ENCODE peak calls at places on chromosomes 6 and 20, in seven cellular contexts. S, C, K, Z, Y, A and H are unnamed samples.
A peak's percentile ranks its signal among the peaks of the same experiment; 100 is the strongest.

GRCh38 chr6:32816746-32817204 is at the start of gene HLA-DOB:
- DNase-seq in S (peak; percentile 92), C (peak; percentile 56), K (no peak), Z (peak; percentile 59), Y (no peak), A (no peak), H (peak; percentile 8)

GRCh38 chr6:111925296-111925695 is 52.0 kb upstream of the FYN start:
- DNase-seq in S (peak; percentile 60), C (peak; percentile 72), K (no peak), Z (no peak), Y (no peak), A (no peak), H (peak; percentile 37)

GRCh38 chr6:135922746-135923145 is 71.2 kb downstream of the PDE7B start:
- DNase-seq in S (no peak), C (peak; percentile 68), K (no peak), Z (no peak), Y (peak; percentile 46), A (no peak), H (peak; percentile 66)

GRCh38 chr6:38176797-38177751 is 357.5 kb downstream of the ZFAND3 start:
- DNase-seq in S (no peak), C (no peak), K (no peak), Z (no peak), Y (peak; percentile 40), A (peak; percentile 36), H (no peak)

GRCh38 chr6:41643899-41644269 is 5.6 kb downstream of the MDFI start:
- DNase-seq in S (no peak), C (no peak), K (no peak), Z (no peak), Y (no peak), A (peak; percentile 48), H (no peak)

GRCh38 chr6:42960243-42961019 is at the start of gene GNMT:
- DNase-seq in S (peak; percentile 64), C (no peak), K (peak; percentile 40), Z (no peak), Y (peak; percentile 26), A (peak; percentile 92), H (peak; percentile 40)

GRCh38 chr6:39363280-39363679 is 40.8 kb upstream of the KCNK16 start:
- DNase-seq in S (no peak), C (no peak), K (no peak), Z (no peak), Y (no peak), A (no peak), H (no peak)

GRCh38 chr6:135680964-135681913 is 170.3 kb upstream of the PDE7B start:
- DNase-seq in S (no peak), C (no peak), K (no peak), Z (no peak), Y (no peak), A (no peak), H (no peak)

GRCh38 chr6:139534472-139535115 is 160.1 kb upstream of the CITED2 start:
- DNase-seq in S (no peak), C (no peak), K (no peak), Z (no peak), Y (no peak), A (no peak), H (no peak)

GRCh38 chr6:36720251-36721141 is 22.9 kb downstream of the RAB44 start:
- DNase-seq in S (no peak), C (no peak), K (no peak), Z (peak; percentile 54), Y (no peak), A (peak; percentile 54), H (no peak)

GRCh38 chr6:7204726-7205125 is 97.0 kb downstream of the RREB1 start:
- DNase-seq in S (no peak), C (peak; percentile 9), K (no peak), Z (no peak), Y (no peak), A (no peak), H (peak; percentile 62)

GRCh38 chr6:19597809-19598320 is 239.3 kb upstream of the ID4 start:
- DNase-seq in S (no peak), C (no peak), K (no peak), Z (no peak), Y (no peak), A (no peak), H (no peak)

GRCh38 chr6:2471474-2471873 is 226.1 kb upstream of the GMDS start:
- DNase-seq in S (no peak), C (no peak), K (no peak), Z (no peak), Y (no peak), A (no peak), H (no peak)

GRCh38 chr6:81981812-81982211 is 229.3 kb upstream of the TENT5A start:
- DNase-seq in S (peak; percentile 63), C (peak; percentile 75), K (no peak), Z (no peak), Y (no peak), A (no peak), H (peak; percentile 65)

GRCh38 chr20:44412402-44413144 is 57.1 kb downstream of the HNF4A start:
- DNase-seq in S (no peak), C (no peak), K (no peak), Z (no peak), Y (no peak), A (no peak), H (no peak)

GRCh38 chr20:41734506-41734945 is 116.3 kb upstream of the CHD6 start:
- DNase-seq in S (peak; percentile 35), C (peak; percentile 59), K (peak; percentile 23), Z (no peak), Y (peak; percentile 24), A (no peak), H (peak; percentile 10)

GRCh38 chr6:98633886-98634285 is 200.5 kb upstream of the POU3F2 start:
- DNase-seq in S (peak; percentile 67), C (no peak), K (no peak), Z (no peak), Y (no peak), A (no peak), H (no peak)

GRCh38 chr6:35258858-35259193 is 709 bp upstream of the ZNF76 start:
- DNase-seq in S (no peak), C (peak; percentile 58), K (peak; percentile 73), Z (no peak), Y (peak; percentile 31), A (no peak), H (peak; percentile 66)

DNA sequence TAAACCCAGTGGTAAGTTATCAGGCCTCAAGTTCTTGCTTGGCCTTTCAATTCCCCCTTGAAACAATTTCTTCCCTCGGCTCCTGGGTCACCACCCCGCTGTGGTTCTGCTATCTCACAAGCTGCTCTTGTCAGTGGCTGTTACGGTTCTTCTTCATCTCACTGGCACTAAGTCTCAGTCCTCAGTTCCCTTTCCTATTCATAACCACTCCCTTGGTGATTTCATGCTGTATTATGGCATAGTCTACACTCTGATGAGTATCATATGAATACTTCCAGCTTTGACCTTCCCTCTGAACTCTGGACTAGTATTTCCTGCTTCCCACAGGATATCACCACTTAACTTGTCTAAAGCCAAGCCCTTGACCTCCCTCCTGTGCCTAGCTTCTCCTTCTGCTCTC is 7.9 kb downstream of the TAAR1 start:
- DNase-seq in S (no peak), C (no peak), K (no peak), Z (no peak), Y (no peak), A (no peak), H (no peak)
- TF ChIP-seq CTCF in S (no peak), C (no peak), K (no peak), Z (no peak), Y (no peak), A (no peak), H (no peak)

GRCh38 chr6:154500769-154501171 is 9.7 kb downstream of the CNKSR3 start:
- DNase-seq in S (no peak), C (no peak), K (no peak), Z (no peak), Y (no peak), A (no peak), H (no peak)
- TF ChIP-seq CTCF in S (peak; percentile 39), C (peak; percentile 51), K (no peak), Z (peak; percentile 28), Y (peak; percentile 52), A (peak; percentile 39), H (peak; percentile 55)

GRCh38 chr6:40588070-40588384 is 863 bp upstream of the LRFN2 start:
- DNase-seq in S (no peak), C (no peak), K (no peak), Z (no peak), Y (no peak), A (no peak), H (no peak)
- TF ChIP-seq CTCF in S (no peak), C (no peak), K (no peak), Z (no peak), Y (no peak), A (no peak), H (no peak)

DNA sequence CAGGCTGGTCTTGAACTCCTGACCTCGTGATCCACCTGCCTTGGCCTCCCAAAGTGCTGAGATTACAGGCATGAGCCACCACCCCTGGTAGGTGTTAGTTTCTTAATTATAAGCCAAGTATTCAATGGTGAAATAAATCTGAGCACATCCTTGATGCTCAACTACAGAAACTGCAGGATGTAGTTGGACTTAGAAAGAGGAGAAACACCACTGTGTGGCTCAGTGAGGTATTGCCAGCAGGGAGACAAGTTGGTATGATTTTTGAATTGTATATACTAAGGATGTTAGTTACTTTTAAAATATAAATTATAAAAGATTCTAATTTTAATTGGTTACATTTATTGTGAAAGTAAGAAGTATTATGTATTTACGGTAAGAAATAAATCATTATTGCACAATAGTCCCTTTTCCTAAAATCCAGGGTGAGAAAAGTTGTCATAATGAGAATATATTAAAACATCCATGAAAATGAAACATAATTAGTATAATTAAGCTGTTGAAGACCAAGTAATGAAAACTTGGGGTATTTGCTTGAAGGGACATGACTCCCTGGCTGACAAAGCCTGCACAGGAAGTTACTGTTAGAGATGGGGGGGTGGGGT is 17.6 kb downstream of the SLC18B1 start:
- DNase-seq in S (peak; percentile 1), C (peak; percentile 62), K (no peak), Z (no peak), Y (no peak), A (no peak), H (peak; percentile 16)
- TF ChIP-seq CTCF in S (peak; percentile 47), C (peak; percentile 53), K (peak; percentile 23), Z (peak; percentile 26), Y (peak; percentile 28), A (peak; percentile 36), H (peak; percentile 66)